ENCODE peak calls at places on chromosomes 16 and 17, in nine cellular contexts. One of them, this sample, is unnamed.

GRCh38 chr17:10368561-10368960 is 4.2 kb downstream of the MYH13 start:
- DNase-seq in GM12878: no peak
- DNase-seq in adipocyte: no peak
- DNase-seq in SK-N-SH: no peak
- DNase-seq in IMR-90: no peak
- DNase-seq in endothelial cell of umbilical vein: no peak
- DNase-seq in PC-3: no peak
- DNase-seq in endodermal cell: no peak
- DNase-seq in colonic mucosa: no peak
- DNase-seq in this sample: no peak

GRCh38 chr16:2233872-2234812 is 2.1 kb upstream of the DNASE1L2 start:
- DNase-seq in PC-3: no peak
- DNase-seq in GM12878: no peak
- DNase-seq in SK-N-SH: no peak
- DNase-seq in IMR-90: no peak
- DNase-seq in adipocyte: no peak
- DNase-seq in endodermal cell: no peak
- DNase-seq in colonic mucosa: no peak
- DNase-seq in endothelial cell of umbilical vein: no peak
- DNase-seq in this sample: no peak

GRCh38 chr16:27222499-27223225 is 19.3 kb downstream of the KDM8 start:
- DNase-seq in adipocyte: peak
- DNase-seq in endothelial cell of umbilical vein: no peak
- DNase-seq in GM12878: no peak
- DNase-seq in IMR-90: peak
- DNase-seq in endodermal cell: no peak
- DNase-seq in SK-N-SH: peak
- DNase-seq in colonic mucosa: no peak
- DNase-seq in PC-3: peak
- DNase-seq in this sample: no peak

GRCh38 chr16:6335072-6335471 is 997.6 kb upstream of the RBFOX1 start:
- DNase-seq in IMR-90: no peak
- DNase-seq in endothelial cell of umbilical vein: no peak
- DNase-seq in SK-N-SH: peak
- DNase-seq in colonic mucosa: no peak
- DNase-seq in endodermal cell: peak
- DNase-seq in GM12878: no peak
- DNase-seq in PC-3: peak
- DNase-seq in adipocyte: peak
- DNase-seq in this sample: peak

GRCh38 chr16:50360779-50361178 is 8.0 kb downstream of the BRD7 start:
- DNase-seq in GM12878: no peak
- DNase-seq in SK-N-SH: no peak
- DNase-seq in colonic mucosa: no peak
- DNase-seq in endothelial cell of umbilical vein: no peak
- DNase-seq in endodermal cell: no peak
- DNase-seq in IMR-90: no peak
- DNase-seq in adipocyte: no peak
- DNase-seq in PC-3: no peak
- DNase-seq in this sample: no peak

GRCh38 chr16:4179020-4179419 is 62.8 kb upstream of the ADCY9 start:
- DNase-seq in colonic mucosa: no peak
- DNase-seq in endodermal cell: no peak
- DNase-seq in SK-N-SH: no peak
- DNase-seq in endothelial cell of umbilical vein: no peak
- DNase-seq in IMR-90: peak
- DNase-seq in adipocyte: peak
- DNase-seq in PC-3: peak
- DNase-seq in GM12878: no peak
- DNase-seq in this sample: no peak

GRCh38 chr17:77867308-77867781 is 91.2 kb upstream of the TNRC6C start:
- DNase-seq in GM12878: no peak
- DNase-seq in endodermal cell: peak
- DNase-seq in IMR-90: no peak
- DNase-seq in adipocyte: no peak
- DNase-seq in colonic mucosa: no peak
- DNase-seq in endothelial cell of umbilical vein: no peak
- DNase-seq in PC-3: no peak
- DNase-seq in SK-N-SH: no peak
- DNase-seq in this sample: no peak

GRCh38 chr17:49987681-49988441 is 7.2 kb downstream of the DLX3 start:
- DNase-seq in SK-N-SH: peak
- DNase-seq in GM12878: no peak
- DNase-seq in endothelial cell of umbilical vein: no peak
- DNase-seq in PC-3: peak
- DNase-seq in IMR-90: no peak
- DNase-seq in colonic mucosa: no peak
- DNase-seq in adipocyte: peak
- DNase-seq in endodermal cell: peak
- DNase-seq in this sample: no peak

GRCh38 chr16:90022209-90023077 is 3.2 kb upstream of the DBNDD1 start:
- DNase-seq in adipocyte: peak
- DNase-seq in colonic mucosa: peak
- DNase-seq in GM12878: peak
- DNase-seq in endodermal cell: peak
- DNase-seq in PC-3: peak
- DNase-seq in IMR-90: peak
- DNase-seq in endothelial cell of umbilical vein: peak
- DNase-seq in SK-N-SH: peak
- DNase-seq in this sample: peak

GRCh38 chr17:81537856-81538555 is 9.8 kb downstream of the FSCN2 start:
- DNase-seq in colonic mucosa: no peak
- DNase-seq in GM12878: no peak
- DNase-seq in endodermal cell: no peak
- DNase-seq in endothelial cell of umbilical vein: no peak
- DNase-seq in adipocyte: no peak
- DNase-seq in PC-3: no peak
- DNase-seq in SK-N-SH: no peak
- DNase-seq in IMR-90: no peak
- DNase-seq in this sample: no peak

GRCh38 chr17:64005734-64006167 is 7.6 kb downstream of the PRR29 start:
- DNase-seq in endodermal cell: peak
- DNase-seq in PC-3: peak
- DNase-seq in GM12878: no peak
- DNase-seq in SK-N-SH: peak
- DNase-seq in adipocyte: no peak
- DNase-seq in IMR-90: no peak
- DNase-seq in endothelial cell of umbilical vein: peak
- DNase-seq in colonic mucosa: peak
- DNase-seq in this sample: no peak

GRCh38 chr16:83692224-83692623 is 115.6 kb upstream of the HSBP1 start:
- DNase-seq in colonic mucosa: no peak
- DNase-seq in GM12878: no peak
- DNase-seq in adipocyte: no peak
- DNase-seq in endodermal cell: no peak
- DNase-seq in SK-N-SH: no peak
- DNase-seq in IMR-90: no peak
- DNase-seq in endothelial cell of umbilical vein: no peak
- DNase-seq in PC-3: no peak
- DNase-seq in this sample: no peak

GRCh38 chr16:68472581-68472980 is 24.3 kb upstream of the SMPD3 start:
- DNase-seq in GM12878: no peak
- DNase-seq in colonic mucosa: no peak
- DNase-seq in IMR-90: no peak
- DNase-seq in endodermal cell: peak
- DNase-seq in adipocyte: no peak
- DNase-seq in endothelial cell of umbilical vein: no peak
- DNase-seq in SK-N-SH: no peak
- DNase-seq in PC-3: no peak
- DNase-seq in this sample: no peak

GRCh38 chr16:70679653-70680494 is 6.0 kb downstream of the MTSS2 start:
- DNase-seq in PC-3: no peak
- DNase-seq in adipocyte: no peak
- DNase-seq in GM12878: no peak
- DNase-seq in SK-N-SH: peak
- DNase-seq in endothelial cell of umbilical vein: no peak
- DNase-seq in endodermal cell: peak
- DNase-seq in IMR-90: no peak
- DNase-seq in colonic mucosa: no peak
- DNase-seq in this sample: no peak

GRCh38 chr17:79739148-79740062 is 8.7 kb downstream of the ENPP7 start:
- DNase-seq in endothelial cell of umbilical vein: no peak
- DNase-seq in endodermal cell: no peak
- DNase-seq in colonic mucosa: no peak
- DNase-seq in IMR-90: no peak
- DNase-seq in adipocyte: no peak
- DNase-seq in PC-3: peak
- DNase-seq in GM12878: no peak
- DNase-seq in SK-N-SH: no peak
- DNase-seq in this sample: no peak

DNA sequence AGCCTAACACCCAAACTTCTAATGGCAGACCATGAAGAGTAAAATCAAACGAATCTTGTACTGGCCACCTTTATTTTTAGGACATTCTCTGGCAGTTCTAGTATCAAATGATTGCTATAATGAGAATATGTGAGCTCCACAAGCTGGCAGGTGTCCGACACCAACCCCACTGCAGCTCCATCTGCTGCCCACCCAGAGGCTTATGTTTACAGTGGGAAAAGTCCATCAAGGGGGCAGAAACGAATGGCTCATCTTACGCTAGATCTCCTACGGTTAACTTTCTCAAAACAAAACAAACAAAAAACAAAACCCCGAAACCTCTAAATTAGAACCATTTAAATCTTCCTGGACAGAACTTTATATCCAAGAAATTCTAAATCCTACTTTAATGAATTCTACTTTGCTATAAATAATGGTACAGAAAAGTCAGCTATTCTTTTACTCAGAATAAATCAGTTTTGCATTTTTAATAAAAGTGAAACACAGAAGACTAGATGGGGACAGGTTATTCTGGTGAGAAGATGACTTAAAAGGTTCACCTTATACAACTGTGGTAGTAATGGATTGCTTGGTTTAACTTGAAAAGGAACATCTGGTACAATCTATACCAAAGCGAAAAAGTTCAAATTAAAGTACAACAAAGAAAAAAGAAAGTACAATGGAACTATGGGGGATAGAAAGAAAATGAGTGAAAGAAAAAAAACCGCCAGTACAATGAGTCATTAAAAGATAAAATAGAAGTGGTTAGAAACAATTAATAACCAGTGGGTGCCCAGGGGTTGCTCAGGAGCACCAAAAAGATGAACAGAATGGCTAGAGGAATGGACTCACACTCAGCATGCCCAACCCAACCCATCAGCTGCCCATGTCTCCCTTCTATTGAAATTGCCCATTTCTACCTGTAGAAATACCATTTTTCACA is 40.2 kb downstream of the GRB2 start:
- DNase-seq in IMR-90: no peak
- DNase-seq in adipocyte: no peak
- DNase-seq in colonic mucosa: no peak
- DNase-seq in PC-3: no peak
- DNase-seq in endothelial cell of umbilical vein: no peak
- DNase-seq in SK-N-SH: peak
- DNase-seq in GM12878: no peak
- DNase-seq in endodermal cell: no peak
- DNase-seq in this sample: no peak
- H3K9ac ChIP-seq in IMR-90: no peak
- H3K9ac ChIP-seq in adipocyte: no peak
- H3K9ac ChIP-seq in colonic mucosa: no peak
- H3K9ac ChIP-seq in PC-3: no peak
- H3K9ac ChIP-seq in endothelial cell of umbilical vein: no peak
- H3K9ac ChIP-seq in SK-N-SH: no peak
- H3K9ac ChIP-seq in GM12878: peak
- H3K9ac ChIP-seq in endodermal cell: no peak
- H3K9ac ChIP-seq in this sample: no peak

GRCh38 chr17:18981642-18982424 is 22.7 kb downstream of the FAM83G start:
- DNase-seq in adipocyte: peak
- DNase-seq in PC-3: peak
- DNase-seq in GM12878: no peak
- DNase-seq in endodermal cell: peak
- DNase-seq in endothelial cell of umbilical vein: peak
- DNase-seq in IMR-90: peak
- DNase-seq in SK-N-SH: no peak
- DNase-seq in colonic mucosa: peak
- DNase-seq in this sample: no peak
- H3K9ac ChIP-seq in adipocyte: peak
- H3K9ac ChIP-seq in PC-3: peak
- H3K9ac ChIP-seq in GM12878: no peak
- H3K9ac ChIP-seq in endodermal cell: no peak
- H3K9ac ChIP-seq in endothelial cell of umbilical vein: peak
- H3K9ac ChIP-seq in IMR-90: peak
- H3K9ac ChIP-seq in SK-N-SH: peak
- H3K9ac ChIP-seq in colonic mucosa: peak
- H3K9ac ChIP-seq in this sample: no peak

GRCh38 chr17:19671433-19671832 is 22.9 kb downstream of the ALDH3A2 start:
- DNase-seq in GM12878: no peak
- DNase-seq in PC-3: no peak
- DNase-seq in SK-N-SH: no peak
- DNase-seq in adipocyte: no peak
- DNase-seq in endodermal cell: no peak
- DNase-seq in colonic mucosa: no peak
- DNase-seq in IMR-90: no peak
- DNase-seq in endothelial cell of umbilical vein: no peak
- DNase-seq in this sample: no peak
- H3K9ac ChIP-seq in GM12878: no peak
- H3K9ac ChIP-seq in PC-3: no peak
- H3K9ac ChIP-seq in SK-N-SH: no peak
- H3K9ac ChIP-seq in adipocyte: no peak
- H3K9ac ChIP-seq in endodermal cell: no peak
- H3K9ac ChIP-seq in colonic mucosa: no peak
- H3K9ac ChIP-seq in IMR-90: no peak
- H3K9ac ChIP-seq in endothelial cell of umbilical vein: no peak
- H3K9ac ChIP-seq in this sample: no peak

DNA sequence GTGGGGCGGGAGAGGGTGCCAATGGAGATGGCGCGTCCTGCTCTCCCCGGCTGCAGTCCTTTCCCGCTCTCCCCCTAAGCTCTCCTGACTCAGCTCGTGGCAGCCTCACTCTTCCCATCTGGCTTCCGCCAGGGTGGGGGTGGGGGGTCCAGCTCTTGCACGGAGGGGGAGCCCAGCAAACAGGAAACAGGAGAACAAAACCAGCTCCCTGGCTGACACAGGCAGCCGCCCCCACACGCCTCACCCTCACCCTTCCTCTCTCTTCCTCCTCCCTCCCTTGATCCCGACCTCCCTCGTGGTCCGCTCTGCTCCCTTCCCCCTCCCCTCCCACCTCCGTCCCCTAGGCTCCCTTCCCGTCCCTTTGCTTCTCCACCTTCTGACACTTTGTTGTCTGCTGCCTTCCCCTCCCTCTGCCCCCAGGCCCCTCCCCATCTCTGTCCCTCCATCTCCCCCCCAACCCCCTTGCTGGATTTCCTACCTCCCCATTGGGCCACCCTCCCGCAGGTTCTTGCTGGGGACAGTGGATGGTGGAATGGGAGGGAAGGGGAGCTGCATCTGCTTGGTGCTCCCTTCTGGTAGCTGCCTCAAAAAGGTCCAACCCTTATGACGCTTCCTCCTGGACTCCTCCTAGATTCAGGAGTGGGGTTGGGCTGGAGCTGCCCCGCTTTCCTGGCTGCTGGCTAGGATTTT is 23.7 kb downstream of the ARHGAP23 start:
- DNase-seq in adipocyte: peak
- DNase-seq in SK-N-SH: no peak
- DNase-seq in PC-3: no peak
- DNase-seq in IMR-90: peak
- DNase-seq in endodermal cell: peak
- DNase-seq in GM12878: no peak
- DNase-seq in colonic mucosa: no peak
- DNase-seq in endothelial cell of umbilical vein: peak
- DNase-seq in this sample: peak
- H3K9ac ChIP-seq in adipocyte: no peak
- H3K9ac ChIP-seq in SK-N-SH: peak
- H3K9ac ChIP-seq in PC-3: no peak
- H3K9ac ChIP-seq in IMR-90: peak
- H3K9ac ChIP-seq in endodermal cell: no peak
- H3K9ac ChIP-seq in GM12878: no peak
- H3K9ac ChIP-seq in colonic mucosa: no peak
- H3K9ac ChIP-seq in endothelial cell of umbilical vein: peak
- H3K9ac ChIP-seq in this sample: no peak